ENCODE peak calls at places on chromosomes 16 and 17, in seven cellular contexts. X is ovary, G is stomach, R is A549, I is transverse colon, A is tibial nerve, Z is sigmoid colon. Q is an unnamed sample.

GRCh38 chr17:79832211-79833109 is 6.8 kb downstream of the CBX4 start:
- DNase-seq in X (no peak), G (peak; percentile 55), R (peak; percentile 61), I (no peak), A (no peak), Z (peak; percentile 67), Q (no peak)

GRCh38 chr16:10965440-10966039 is 21.2 kb downstream of the CLEC16A start:
- DNase-seq in X (no peak), G (no peak), R (no peak), I (no peak), A (no peak), Z (no peak), Q (no peak)

GRCh38 chr17:40772101-40772500 is at the start of gene KRT26:
- DNase-seq in X (no peak), G (no peak), R (no peak), I (no peak), A (no peak), Z (no peak), Q (no peak)

GRCh38 chr16:69482410-69482951 is 58.1 kb downstream of the CYB5B start:
- DNase-seq in X (peak; percentile 71), G (peak; percentile 37), R (no peak), I (no peak), A (peak; percentile 65), Z (peak; percentile 74), Q (no peak)

GRCh38 chr17:17669081-17669850 is 12.0 kb upstream of the RAI1 start:
- DNase-seq in X (no peak), G (no peak), R (no peak), I (no peak), A (no peak), Z (no peak), Q (no peak)

GRCh38 chr17:66549731-66550207 is 247.4 kb downstream of the PRKCA start:
- DNase-seq in X (no peak), G (no peak), R (peak; percentile 60), I (no peak), A (no peak), Z (no peak), Q (no peak)

GRCh38 chr17:79027925-79028491 is 4.0 kb downstream of the C1QTNF1 start:
- DNase-seq in X (peak; percentile 67), G (no peak), R (no peak), I (no peak), A (no peak), Z (peak; percentile 71), Q (no peak)

GRCh38 chr17:9237661-9238301 is 216.5 kb downstream of the NTN1 start:
- DNase-seq in X (no peak), G (no peak), R (no peak), I (no peak), A (no peak), Z (peak; percentile 64), Q (no peak)

GRCh38 chr16:31130336-31130812 is 5.2 kb downstream of the PRSS8 start:
- DNase-seq in X (no peak), G (no peak), R (no peak), I (no peak), A (no peak), Z (no peak), Q (no peak)

GRCh38 chr17:29572691-29573557 is 4.4 kb downstream of the TP53I13 start:
- DNase-seq in X (peak; percentile 79), G (peak; percentile 52), R (no peak), I (peak; percentile 53), A (peak; percentile 44), Z (peak; percentile 74), Q (no peak)

GRCh38 chr16:89476811-89477261 is 13.5 kb downstream of the ANKRD11 start:
- DNase-seq in X (no peak), G (no peak), R (no peak), I (no peak), A (no peak), Z (no peak), Q (no peak)

GRCh38 chr17:36900130-36900590 is 37.1 kb upstream of the LHX1 start:
- DNase-seq in X (no peak), G (no peak), R (no peak), I (no peak), A (no peak), Z (no peak), Q (no peak)

GRCh38 chr16:46970089-46970488 is 3.4 kb downstream of the DNAJA2 start:
- DNase-seq in X (peak; percentile 41), G (peak; percentile 31), R (no peak), I (no peak), A (no peak), Z (no peak), Q (no peak)

GRCh38 chr17:51912939-51913338 is 245.6 kb downstream of the CA10 start:
- DNase-seq in X (no peak), G (no peak), R (no peak), I (no peak), A (no peak), Z (no peak), Q (no peak)

GRCh38 chr17:2335726-2336214 is 487 bp downstream of the TSR1 start:
- DNase-seq in X (peak; percentile 53), G (no peak), R (no peak), I (peak; percentile 11), A (no peak), Z (peak; percentile 56), Q (no peak)

DNA sequence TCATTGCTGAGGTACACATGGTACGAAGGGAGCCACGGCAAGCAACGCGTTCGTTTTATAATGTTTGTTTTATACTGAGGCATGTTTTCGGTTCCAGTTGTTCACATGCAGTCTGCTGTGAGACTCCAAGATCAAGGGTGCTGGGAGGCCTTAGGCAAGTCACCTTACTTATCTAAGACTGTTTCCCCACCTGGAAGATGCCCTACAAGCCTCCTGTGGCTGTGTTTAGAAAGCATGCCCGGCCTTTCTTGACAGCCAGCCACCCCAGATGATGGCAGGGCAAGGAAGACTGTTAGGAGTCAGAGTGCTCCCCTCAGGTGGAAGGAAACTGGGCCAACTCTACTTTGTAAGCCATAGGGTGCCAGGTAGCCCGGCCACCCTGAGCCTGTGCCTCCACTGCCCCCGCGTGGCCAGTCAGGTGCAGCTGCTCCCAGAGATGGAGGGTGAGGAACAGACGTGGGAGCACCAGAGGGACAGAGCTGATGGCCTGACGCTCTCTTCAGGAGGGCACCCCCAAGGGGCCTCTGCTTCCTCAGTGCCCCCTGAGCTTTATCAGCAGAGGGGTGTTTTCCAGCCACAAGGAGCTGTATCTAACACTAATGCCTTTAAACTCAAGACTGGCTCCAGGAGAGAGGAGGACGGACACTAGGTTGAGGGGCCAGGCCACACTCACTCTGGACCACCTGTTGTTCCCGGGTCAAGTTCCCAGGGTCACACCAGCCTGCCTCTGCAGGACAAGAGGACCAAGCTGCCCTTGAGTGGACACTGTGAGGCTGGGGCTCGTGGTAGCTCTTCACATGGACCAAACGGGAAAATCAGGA is 5.4 kb downstream of the NAT9 start:
- DNase-seq in X (peak; percentile 71), G (peak; percentile 89), R (peak; percentile 77), I (peak; percentile 85), A (peak; percentile 53), Z (no peak), Q (no peak)
- TF ChIP-seq EP300 in X (no peak), G (no peak), R (no peak), I (no peak), A (no peak), Z (no peak), Q (no peak)

GRCh38 chr17:39663688-39664580 is 1.2 kb upstream of the TCAP start:
- DNase-seq in X (no peak), G (peak; percentile 66), R (peak; percentile 70), I (peak; percentile 67), A (no peak), Z (no peak), Q (no peak)
- TF ChIP-seq POLR2A in X (no peak), G (no peak), R (no peak), I (no peak), A (no peak), Z (no peak), Q (no peak)

GRCh38 chr17:42832213-42832933 is 824 bp upstream of the PSME3 start:
- DNase-seq in X (no peak), G (no peak), R (peak; percentile 27), I (no peak), A (no peak), Z (no peak), Q (no peak)

GRCh38 chr17:42835732-42836131 is 2.5 kb downstream of the PSME3 start:
- DNase-seq in X (no peak), G (no peak), R (no peak), I (no peak), A (no peak), Z (no peak), Q (no peak)

GRCh38 chr17:42830971-42831370 is 2.2 kb upstream of the PSME3 start:
- DNase-seq in X (no peak), G (no peak), R (no peak), I (no peak), A (no peak), Z (no peak), Q (no peak)

GRCh38 chr17:42833771-42834422 is 700 bp downstream of the PSME3 start:
- DNase-seq in X (no peak), G (no peak), R (no peak), I (no peak), A (no peak), Z (no peak), Q (no peak)

DNA sequence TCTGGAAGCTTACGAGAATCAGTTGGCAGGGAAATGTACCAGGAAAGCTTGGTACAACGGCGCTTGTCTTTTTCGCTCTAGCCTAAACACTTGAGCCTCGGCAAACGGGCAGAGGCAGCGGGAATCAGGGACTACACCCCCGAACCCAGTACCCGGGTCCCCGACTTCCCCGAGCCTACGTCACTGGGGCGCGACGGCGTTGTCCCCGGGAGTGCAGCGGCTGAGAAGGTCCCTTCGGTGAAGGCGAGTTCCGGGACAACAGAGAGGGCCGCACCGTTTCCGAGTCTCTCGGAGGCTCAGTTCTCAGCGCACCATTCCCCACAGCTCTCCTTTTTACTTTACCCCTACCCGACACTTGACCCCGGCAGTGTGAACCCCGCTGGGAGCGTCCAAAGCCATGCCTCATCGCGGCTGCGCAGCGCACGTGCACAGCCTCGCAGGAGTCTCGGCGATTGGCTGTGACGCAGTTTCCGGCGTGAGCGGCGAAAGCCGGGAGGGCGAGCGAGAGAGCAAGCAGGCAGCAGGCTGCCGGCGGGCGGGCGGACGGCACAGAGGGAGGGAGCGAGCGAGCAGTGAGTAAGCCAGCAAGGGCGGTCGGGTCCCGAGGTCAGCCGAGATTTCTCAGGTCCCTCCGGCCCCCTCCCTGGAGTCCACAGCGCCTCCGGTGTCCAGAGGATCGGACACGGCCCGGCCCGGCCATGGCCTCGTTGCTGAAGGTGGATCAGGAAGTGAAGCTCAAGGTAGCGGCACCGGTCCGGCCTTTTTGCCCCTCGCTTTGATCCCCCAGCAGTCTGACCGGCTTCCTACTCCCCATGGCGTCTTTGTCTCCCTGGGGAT is at the start of gene PSME3:
- DNase-seq in X (peak; percentile 92), G (peak; percentile 93), R (peak; percentile 92), I (peak; percentile 93), A (peak; percentile 80), Z (peak; percentile 94), Q (peak; percentile 97)
- TF ChIP-seq EP300 in X (no peak), G (no peak), R (no peak), I (no peak), A (peak; percentile 74), Z (no peak), Q (no peak)

DNA sequence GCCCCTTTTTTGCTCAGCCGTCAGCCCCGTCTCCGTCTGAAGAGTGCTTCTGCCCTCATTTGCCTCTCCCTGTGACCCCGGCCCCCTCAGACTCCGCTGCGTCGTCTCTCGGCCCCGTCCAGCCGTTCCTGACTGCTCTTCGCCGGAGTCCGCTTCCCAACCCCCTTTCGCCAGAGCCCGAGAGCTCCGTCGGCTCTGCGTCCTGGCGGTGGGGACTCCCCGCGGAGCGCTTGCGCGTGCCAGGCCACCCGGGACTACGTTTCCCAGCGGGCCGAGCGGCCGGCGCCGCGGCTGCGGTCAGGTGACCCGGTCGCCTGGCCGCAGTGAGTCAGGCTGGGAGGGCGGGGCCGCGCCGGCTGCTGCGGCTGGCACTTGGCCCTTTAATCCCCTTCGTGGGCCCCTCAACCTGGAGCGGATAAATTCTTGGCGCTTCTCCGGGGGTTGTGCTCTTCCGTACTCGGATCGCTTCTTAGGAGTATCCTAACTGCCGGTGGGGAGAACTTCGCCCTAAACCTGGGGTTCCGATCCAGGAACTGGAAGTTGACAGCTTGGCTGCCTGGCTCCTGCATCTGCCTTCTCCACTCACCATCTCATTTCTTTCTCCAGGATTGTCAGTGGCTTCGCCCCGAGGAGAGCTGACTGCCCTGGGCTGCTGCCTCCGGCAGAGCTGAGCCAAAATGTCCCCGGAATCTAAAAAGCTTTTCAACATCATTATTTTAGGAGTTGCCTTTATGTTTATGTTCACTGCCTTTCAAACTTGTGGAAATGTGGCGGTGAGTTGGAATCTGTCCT is at the start of gene MFSD11:
- DNase-seq in X (peak; percentile 96), G (peak; percentile 91), R (peak; percentile 93), I (peak; percentile 93), A (peak; percentile 73), Z (peak; percentile 96), Q (peak; percentile 96)
- TF ChIP-seq POLR2A in X (peak; percentile 48), G (no peak), R (peak; percentile 49), I (peak; percentile 5), A (peak; percentile 41), Z (peak; percentile 23), Q (peak; percentile 21)